ENCODE peak calls at places on chromosomes 4 and X, in nine cellular contexts. X is ovary, P is sigmoid colon, Y is HepG2, A is A549, E is tibial nerve, R is suprapubic skin, Q is stomach, M is upper lobe of left lung. L is an unnamed sample. For H3K4me1, the result is how much of the 10 kb centered on the place peaks cover.

GRCh38 chrX:20263474-20263873 is 3.2 kb downstream of the RPS6KA3 start:
- DNase-seq in A (peak), E (no peak), R (no peak), Q (no peak), Y (no peak), P (no peak), M (no peak), X (no peak), L (no peak)

GRCh38 chr4:125350736-125351135 is 36.0 kb downstream of the FAT4 start:
- DNase-seq in Y (no peak), P (no peak), X (no peak), M (no peak), Q (no peak), A (no peak), E (no peak), R (no peak), L (no peak)

GRCh38 chr4:145881991-145882390 is 56.6 kb downstream of the ZNF827 start:
- DNase-seq in E (no peak), P (no peak), M (peak), Y (no peak), X (no peak), R (peak), Q (peak), A (no peak), L (peak)

GRCh38 chrX:13894888-13895564 is 78.1 kb upstream of the GPM6B start:
- DNase-seq in P (no peak), X (no peak), Q (no peak), A (no peak), E (no peak), R (no peak), M (no peak), Y (no peak), L (no peak)

GRCh38 chr4:128782076-128782715 is 27.3 kb upstream of the JADE1 start:
- DNase-seq in R (no peak), E (no peak), X (no peak), Q (peak), P (no peak), Y (peak), M (peak), A (peak), L (peak)

GRCh38 chrX:15579778-15580747 is 20.7 kb downstream of the ACE2 start:
- DNase-seq in R (no peak), X (peak), Q (peak), E (no peak), M (no peak), P (no peak), Y (no peak), A (no peak), L (no peak)

GRCh38 chrX:107880054-107880610 is 54.5 kb downstream of the MID2 start:
- DNase-seq in A (no peak), X (no peak), R (no peak), Q (no peak), E (no peak), P (no peak), M (no peak), Y (no peak), L (no peak)

GRCh38 chrX:2183193-2183725 is 317.5 kb downstream of the DHRSX start:
- DNase-seq in E (no peak), X (no peak), A (peak), Q (no peak), R (no peak), P (no peak), Y (no peak), M (no peak), L (no peak)

GRCh38 chr4:61312526-61312925 is 112.4 kb downstream of the ADGRL3 start:
- DNase-seq in E (no peak), X (no peak), P (no peak), R (no peak), M (no peak), Q (no peak), Y (no peak), A (no peak), L (no peak)

GRCh38 chr4:148152868-148153630 is 289.2 kb downstream of the NR3C2 start:
- DNase-seq in Q (no peak), P (no peak), Y (no peak), X (no peak), A (no peak), R (no peak), M (no peak), E (no peak), L (no peak)

GRCh38 chrX:13489451-13489850 is 80.0 kb upstream of the EGFL6 start:
- DNase-seq in Q (peak), R (peak), Y (no peak), M (peak), X (no peak), A (peak), E (peak), P (peak), L (peak)

GRCh38 chr4:144716778-144717177 is 70.8 kb downstream of the HHIP start:
- DNase-seq in P (no peak), M (no peak), E (no peak), Y (no peak), Q (no peak), R (no peak), X (no peak), A (no peak), L (no peak)

GRCh38 chr4:23171971-23172370 is 479.2 kb downstream of the GBA3 start:
- DNase-seq in Y (no peak), E (no peak), P (no peak), A (no peak), Q (no peak), M (no peak), X (no peak), R (no peak), L (no peak)

GRCh38 chrX:55783723-55784122 is 66.2 kb downstream of the RRAGB start:
- DNase-seq in P (no peak), E (no peak), Q (no peak), M (no peak), A (no peak), R (no peak), X (no peak), Y (no peak), L (no peak)

GRCh38 chr4:54547299-54548097 is 110.3 kb upstream of the KIT start:
- DNase-seq in R (no peak), A (no peak), Y (no peak), Q (peak), X (no peak), P (no peak), M (no peak), E (no peak), L (peak)

GRCh38 chr4:133146574-133147198 is 2.4 kb upstream of the PCDH10 start:
- DNase-seq in A (peak), P (peak), Q (no peak), E (no peak), M (no peak), R (no peak), X (peak), Y (peak), L (no peak)

GRCh38 chr4:145732416-145732815 is 52.5 kb downstream of the C4orf51 start:
- DNase-seq in A (no peak), R (no peak), X (no peak), E (no peak), M (no peak), Q (no peak), P (no peak), Y (no peak), L (peak)

GRCh38 chr4:8664031-8664805 is 71.7 kb downstream of the CPZ start:
- DNase-seq in P (peak), E (no peak), A (no peak), Q (no peak), M (no peak), Y (no peak), X (no peak), R (no peak), L (no peak)

GRCh38 chr4:156347412-156348075 is 393.9 kb upstream of the CTSO start:
- DNase-seq in Y (no peak), P (no peak), X (no peak), R (no peak), Q (no peak), E (no peak), M (no peak), A (no peak), L (no peak)
- H3K4me1 ChIP-seq in Y (under half), P (under half), X (under half), R (under half), Q (under half), E (under half), M (under half), A (under half), L (under half)

DNA sequence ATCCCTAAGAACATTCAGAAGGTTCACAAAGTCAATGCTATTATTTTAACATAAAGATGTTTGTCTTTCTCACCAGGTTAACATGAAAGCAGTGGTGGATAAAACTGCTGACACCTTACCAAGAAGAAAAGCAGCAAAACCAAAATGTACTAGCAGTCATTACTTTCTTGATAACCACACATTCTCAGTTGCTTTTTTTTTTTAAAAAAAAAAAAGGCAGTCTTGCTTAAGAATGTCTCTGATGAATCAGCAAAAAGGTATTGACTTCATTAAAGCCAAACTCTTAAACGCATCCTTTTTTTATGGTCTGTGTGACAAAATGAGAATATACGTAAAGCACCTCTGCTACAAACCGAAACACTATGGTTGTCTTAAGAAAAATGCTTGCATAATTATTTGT is 31.9 kb downstream of the CDKL2 start:
- DNase-seq in E (no peak), A (no peak), M (no peak), Y (no peak), Q (no peak), R (no peak), P (no peak), X (no peak), L (no peak)
- TF ChIP-seq EP300 in E (no peak), A (no peak), M (no peak), Y (no peak), Q (no peak), R (no peak), P (no peak), X (no peak), L (no peak)

DNA sequence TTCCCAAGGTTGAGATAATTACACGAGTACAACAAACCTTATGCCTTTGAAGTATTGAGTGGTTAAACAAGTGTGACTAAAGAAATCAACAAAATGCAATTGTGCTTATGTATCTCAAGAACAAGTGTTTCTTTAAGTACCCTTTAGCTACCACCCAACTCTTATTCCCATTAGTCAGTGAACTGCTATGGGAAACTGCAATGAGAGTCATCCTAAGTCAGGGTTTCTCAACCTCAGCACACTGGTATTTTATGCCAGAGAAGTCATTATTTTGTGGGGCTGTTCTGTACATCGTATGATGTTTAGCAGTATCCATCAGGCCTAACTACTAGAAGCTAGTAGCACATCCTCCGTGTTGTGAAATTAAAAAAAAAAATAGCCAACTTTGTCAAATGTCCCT is 549.1 kb upstream of the BOD1L1 start:
- DNase-seq in E (no peak), X (no peak), Y (no peak), P (no peak), A (no peak), R (no peak), Q (no peak), M (no peak), L (no peak)
- H3K27ac ChIP-seq in E (no peak), X (no peak), Y (no peak), P (no peak), A (no peak), R (no peak), Q (no peak), M (no peak), L (no peak)

DNA sequence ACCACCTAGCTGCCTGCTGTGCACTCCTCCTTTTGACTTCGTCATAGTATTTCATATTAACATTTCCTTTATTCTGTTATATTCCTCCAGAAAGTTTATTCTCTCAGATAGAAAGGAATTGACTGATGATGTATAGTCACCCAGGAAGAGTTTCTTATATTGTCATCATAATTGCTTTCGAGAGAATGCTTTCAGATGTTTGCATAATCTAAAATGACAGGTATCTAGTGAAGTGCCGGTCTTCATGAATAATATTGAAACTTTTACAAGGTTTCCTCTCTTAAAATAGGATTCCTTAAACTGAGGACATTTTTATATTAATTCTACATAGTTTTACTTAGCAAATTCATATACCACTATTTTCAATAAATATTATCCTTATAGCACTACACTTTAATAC is 10.1 kb downstream of the SEC24D start:
- DNase-seq in M (no peak), E (no peak), Y (no peak), Q (no peak), X (no peak), R (no peak), A (no peak), P (no peak), L (no peak)
- H3K4me1 ChIP-seq in M (under half), E (under half), Y (under half), Q (under half), X (under half), R (under half), A (under half), P (under half), L (under half)

GRCh38 chr4:10546-10870 is 42.6 kb upstream of the ZNF595 start:
- DNase-seq in M (no peak), P (no peak), E (no peak), Q (no peak), A (no peak), X (no peak), Y (no peak), R (no peak), L (no peak)
- TF ChIP-seq EP300 in M (no peak), P (no peak), E (no peak), Q (no peak), A (no peak), X (no peak), Y (no peak), R (no peak), L (no peak)

GRCh38 chr4:92634891-92635290 is 331.1 kb downstream of the GRID2 start:
- DNase-seq in M (no peak), E (no peak), A (no peak), Q (no peak), P (no peak), X (no peak), R (no peak), Y (no peak), L (no peak)
- H3K27ac ChIP-seq in M (no peak), E (no peak), A (no peak), Q (no peak), P (no peak), X (no peak), R (no peak), Y (no peak), L (no peak)

GRCh38 chr4:77010841-77011354 is 61.3 kb downstream of the SEPTIN11 start:
- DNase-seq in Y (no peak), A (no peak), R (no peak), E (no peak), M (no peak), Q (no peak), X (no peak), P (no peak), L (no peak)
- H3K4me1 ChIP-seq in Y (under half), A (under half), R (under half), E (under half), M (under half), Q (under half), X (under half), P (under half), L (under half)

GRCh38 chrX:149010899-149011224 is 494.2 kb downstream of the IDS start:
- DNase-seq in P (no peak), X (no peak), Y (no peak), R (no peak), E (no peak), A (no peak), Q (no peak), M (no peak), L (no peak)
- TF ChIP-seq EP300 in P (no peak), X (no peak), Y (no peak), R (no peak), E (no peak), A (no peak), Q (no peak), M (no peak), L (no peak)

GRCh38 chr4:153344131-153345010 is at the start of gene MND1:
- DNase-seq in Q (peak), E (peak), P (peak), A (peak), R (peak), Y (peak), X (peak), M (peak), L (peak)
- H3K27ac ChIP-seq in Q (peak), E (no peak), P (peak), A (peak), R (no peak), Y (peak), X (no peak), M (peak), L (peak)

GRCh38 chrX:132426695-132427281 is 62.0 kb downstream of the MBNL3 start:
- DNase-seq in Y (no peak), R (no peak), E (no peak), M (no peak), P (no peak), X (no peak), A (no peak), Q (no peak), L (no peak)
- H3K4me1 ChIP-seq in Y (half or more), R (under half), E (under half), M (under half), P (under half), X (under half), A (under half), Q (under half), L (under half)

L was measured in transverse colon.